ENCODE peak calls at places on chromosome 9, in eight cellular contexts. J, X, V, Z, B, R, F and O are unnamed samples.

GRCh38 chr9:4662989-4663792 is 1.1 kb downstream of the PLPP6 start:
- DNase-seq in V (no peak), Z (no peak), R (no peak), B (no peak), J (peak), F (no peak), X (no peak), O (no peak)

GRCh38 chr9:21027295-21027694 is 4.1 kb downstream of the HACD4 start:
- DNase-seq in R (no peak), X (peak), F (no peak), Z (no peak), J (peak), B (no peak), V (no peak), O (no peak)

GRCh38 chr9:134371731-134372130 is 45.5 kb downstream of the RXRA start:
- DNase-seq in R (no peak), Z (peak), X (no peak), F (peak), J (peak), B (no peak), V (no peak), O (no peak)

GRCh38 chr9:120726484-120726883 is 12.2 kb upstream of the MEGF9 start:
- DNase-seq in R (peak), B (no peak), V (no peak), F (no peak), X (no peak), J (no peak), Z (no peak), O (no peak)

GRCh38 chr9:76302947-76303550 is 91.2 kb downstream of the RFK start:
- DNase-seq in X (peak), J (peak), B (peak), R (peak), V (peak), Z (no peak), F (no peak), O (peak)

GRCh38 chr9:133540336-133541025 is 6.0 kb downstream of the ADAMTSL2 start:
- DNase-seq in J (no peak), R (peak), V (no peak), X (no peak), B (no peak), F (no peak), Z (no peak), O (no peak)

GRCh38 chr9:80157561-80157983 is 585.8 kb downstream of the TLE4 start:
- DNase-seq in J (no peak), B (no peak), Z (no peak), X (peak), F (no peak), V (no peak), R (peak), O (no peak)

GRCh38 chr9:107368696-107369095 is 85.6 kb downstream of the RAD23B start:
- DNase-seq in R (no peak), F (no peak), B (no peak), V (peak), J (no peak), X (no peak), Z (no peak), O (no peak)

GRCh38 chr9:9746826-9747225 is 866.0 kb downstream of the PTPRD start:
- DNase-seq in R (no peak), Z (no peak), F (no peak), X (no peak), B (no peak), J (no peak), V (no peak), O (no peak)

GRCh38 chr9:115944166-115944948 is 209.2 kb upstream of the PAPPA start:
- DNase-seq in V (peak), F (peak), X (peak), Z (peak), B (peak), J (peak), R (peak), O (peak)

GRCh38 chr9:96441798-96442445 is 8.0 kb upstream of the HABP4 start:
- DNase-seq in B (no peak), V (no peak), X (peak), R (peak), J (peak), Z (no peak), F (no peak), O (no peak)

GRCh38 chr9:135907006-135907434 is 326 bp downstream of the CAMSAP1 start:
- DNase-seq in Z (peak), B (no peak), R (peak), J (no peak), V (no peak), X (no peak), F (no peak), O (no peak)

GRCh38 chr9:130662927-130663257 is 1.5 kb upstream of the PRDM12 start:
- DNase-seq in Z (no peak), B (no peak), R (no peak), X (no peak), J (no peak), F (no peak), V (no peak), O (no peak)

GRCh38 chr9:95025213-95026170 is 292.0 kb downstream of the FANCC start:
- DNase-seq in B (peak), Z (peak), F (peak), X (peak), R (no peak), V (peak), J (no peak), O (no peak)

GRCh38 chr9:90099262-90099982 is 494.6 kb downstream of the GADD45G start:
- DNase-seq in F (no peak), B (no peak), R (peak), X (no peak), Z (no peak), J (peak), V (no peak), O (no peak)

GRCh38 chr9:135827301-135827700 is 80.0 kb downstream of the CAMSAP1 start:
- DNase-seq in X (no peak), F (no peak), B (no peak), V (no peak), Z (no peak), R (no peak), J (no peak), O (no peak)

GRCh38 chr9:77451507-77451906 is 196.6 kb downstream of the GNA14 start:
- DNase-seq in F (no peak), Z (no peak), X (no peak), J (peak), R (no peak), B (no peak), V (no peak), O (no peak)

GRCh38 chr9:4750021-4750673 is 9.1 kb upstream of the AK3 start:
- DNase-seq in R (peak), Z (no peak), F (no peak), X (peak), B (no peak), V (no peak), J (peak), O (no peak)

GRCh38 chr9:136061405-136061804 is 33.7 kb downstream of the NACC2 start:
- DNase-seq in V (no peak), Z (peak), X (no peak), F (peak), B (no peak), R (no peak), J (no peak), O (no peak)

GRCh38 chr9:117625154-117625553 is 79.0 kb upstream of the TLR4 start:
- DNase-seq in V (no peak), B (no peak), F (no peak), X (no peak), J (no peak), R (no peak), Z (no peak), O (no peak)

GRCh38 chr9:117616436-117616835 is 87.8 kb upstream of the TLR4 start:
- DNase-seq in X (no peak), R (no peak), B (no peak), J (no peak), V (no peak), Z (no peak), F (no peak), O (no peak)

GRCh38 chr9:117624106-117624505 is 80.1 kb upstream of the TLR4 start:
- DNase-seq in V (no peak), R (no peak), Z (no peak), X (peak), F (no peak), J (no peak), B (no peak), O (no peak)

DNA sequence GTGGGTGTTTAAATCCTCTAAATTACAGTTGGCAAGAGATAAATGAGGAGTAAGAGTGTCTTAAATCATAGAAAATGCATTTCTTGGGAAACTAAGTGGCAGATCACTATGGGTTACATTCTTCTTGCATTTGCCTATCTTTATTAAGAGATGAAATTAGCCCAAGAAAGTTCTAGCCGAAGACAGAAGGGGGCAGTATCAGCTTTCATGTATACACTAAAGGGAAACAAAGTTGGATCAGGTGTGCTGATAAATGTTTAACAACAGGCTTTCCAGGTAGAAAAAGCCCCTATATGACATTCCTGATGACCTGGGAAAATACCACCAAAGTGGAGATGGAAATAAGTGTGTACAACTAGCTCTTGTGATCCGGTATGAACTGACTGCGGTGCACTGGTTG is 81.9 kb upstream of the TLR4 start:
- DNase-seq in B (no peak), F (no peak), R (no peak), X (peak), V (no peak), J (no peak), Z (no peak), O (no peak)
- TF ChIP-seq CTCF in B (no peak), F (no peak), R (no peak), X (peak), V (peak), J (no peak), Z (no peak), O (no peak)

DNA sequence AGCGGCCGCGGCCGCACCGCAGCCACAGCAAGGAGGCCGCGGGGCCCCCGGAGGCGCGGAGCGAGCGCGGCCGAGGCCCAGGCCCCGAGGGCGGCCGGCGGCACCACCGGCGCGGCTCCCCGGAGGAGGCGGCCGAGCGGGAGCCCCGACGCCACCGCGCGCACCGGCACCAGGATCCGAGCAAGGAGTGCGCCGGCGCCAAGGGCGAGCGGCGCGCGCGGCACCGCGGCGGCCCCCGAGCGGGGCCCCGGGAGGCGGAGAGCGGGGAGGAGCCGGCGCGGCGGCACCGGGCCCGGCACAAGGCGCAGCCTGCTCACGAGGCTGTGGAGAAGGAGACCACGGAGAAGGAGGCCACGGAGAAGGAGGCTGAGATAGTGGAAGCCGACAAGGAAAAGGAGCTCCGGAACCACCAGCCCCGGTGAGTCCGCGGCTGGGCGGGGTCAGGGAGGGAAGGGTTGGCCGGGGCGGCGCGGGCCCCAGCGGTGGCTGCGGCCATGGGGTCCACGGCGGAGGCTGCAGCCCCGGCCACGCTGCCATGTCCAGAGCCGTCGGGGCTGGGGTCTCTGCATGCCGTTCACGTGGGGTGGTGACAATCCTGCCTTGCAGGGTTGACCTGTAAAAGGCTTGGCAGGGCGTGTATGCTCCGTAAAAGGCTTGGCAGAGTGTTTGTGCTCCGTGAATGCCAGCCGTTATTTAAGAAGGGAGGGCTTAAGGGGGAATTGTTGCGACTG is 146.0 kb downstream of the CACNA1B start:
- DNase-seq in X (no peak), V (no peak), F (no peak), Z (no peak), B (no peak), R (no peak), J (no peak), O (no peak)
- H3K4me3 ChIP-seq in X (no peak), V (no peak), F (no peak), Z (no peak), B (no peak), R (no peak), J (no peak), O (no peak)

GRCh38 chr9:82764270-82764669 is 298.7 kb downstream of the RASEF start:
- DNase-seq in Z (no peak), X (no peak), F (no peak), J (no peak), V (no peak), B (no peak), R (no peak), O (no peak)

GRCh38 chr9:82761911-82762310 is 301.0 kb downstream of the RASEF start:
- DNase-seq in R (no peak), F (no peak), J (no peak), Z (no peak), B (no peak), V (no peak), X (no peak), O (no peak)

GRCh38 chr9:82757921-82758320 is 305.0 kb downstream of the RASEF start:
- DNase-seq in R (no peak), V (no peak), J (peak), Z (no peak), F (no peak), X (no peak), B (no peak), O (peak)

GRCh38 chr9:82763631-82764030 is 299.3 kb downstream of the RASEF start:
- DNase-seq in F (no peak), J (peak), B (no peak), X (no peak), V (no peak), Z (no peak), R (peak), O (peak)
- TF ChIP-seq CTCF in F (no peak), J (peak), B (no peak), X (no peak), V (no peak), Z (no peak), R (no peak), O (peak)

DNA sequence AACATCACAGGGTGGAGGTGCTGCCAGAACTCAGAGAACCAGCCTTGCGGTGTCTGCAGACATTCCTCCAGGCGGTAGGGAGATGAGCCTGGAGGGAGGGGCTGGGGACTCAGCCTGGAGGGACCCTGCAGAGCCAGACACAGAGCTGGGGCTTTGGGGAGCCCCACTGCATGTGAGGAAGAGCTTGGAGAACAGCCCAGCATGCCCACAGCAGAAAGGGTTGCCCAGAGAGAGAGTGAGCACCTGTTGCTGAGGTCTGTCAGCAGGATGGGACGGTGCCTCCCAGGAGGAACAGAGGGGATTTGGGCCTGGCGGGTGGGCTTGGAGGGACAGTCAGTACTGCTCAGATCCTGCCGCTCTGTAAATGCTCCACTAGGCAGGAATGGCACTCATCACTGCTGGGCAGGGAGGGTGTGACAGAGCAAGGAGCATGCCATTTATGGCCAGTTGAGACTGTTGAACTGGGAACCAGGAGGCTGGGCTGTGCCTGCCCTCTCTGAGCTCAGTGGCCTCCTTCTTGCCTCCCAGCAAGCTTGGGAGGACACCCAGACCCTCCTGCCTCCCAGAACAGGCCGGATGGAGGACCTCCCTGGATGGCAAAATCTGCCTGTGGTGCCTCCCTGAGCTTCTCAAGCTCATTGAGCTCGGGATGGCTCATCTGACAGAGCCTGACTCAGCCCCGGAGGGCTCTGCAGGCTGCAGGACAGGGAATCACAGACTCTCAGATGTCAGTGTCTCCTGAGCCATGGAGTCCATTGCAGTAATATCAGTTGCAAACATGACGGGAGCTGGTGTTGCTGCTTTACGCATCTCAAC is 828 bp upstream of the HRCT1 start:
- DNase-seq in R (no peak), Z (no peak), B (no peak), F (no peak), J (peak), V (no peak), X (peak), O (no peak)
- H3K4me3 ChIP-seq in R (no peak), Z (no peak), B (no peak), F (peak), J (no peak), V (no peak), X (no peak), O (no peak)

GRCh38 chr9:124356745-124357390 is 58.4 kb downstream of the PSMB7 start:
- DNase-seq in R (no peak), V (no peak), X (no peak), Z (no peak), B (no peak), F (no peak), J (no peak), O (peak)

GRCh38 chr9:124358617-124359016 is 56.6 kb downstream of the PSMB7 start:
- DNase-seq in R (no peak), X (no peak), Z (no peak), F (no peak), B (no peak), V (no peak), J (no peak), O (no peak)

GRCh38 chr9:124355941-124356744 is 59.1 kb downstream of the PSMB7 start:
- DNase-seq in J (no peak), Z (no peak), F (no peak), R (no peak), X (no peak), B (no peak), V (no peak), O (no peak)

GRCh38 chr9:124359426-124359825 is 55.8 kb downstream of the PSMB7 start:
- DNase-seq in R (no peak), F (no peak), J (no peak), V (no peak), Z (no peak), X (no peak), B (no peak), O (no peak)

GRCh38 chr9:124357591-124358361 is 57.5 kb downstream of the PSMB7 start:
- DNase-seq in R (peak), F (no peak), V (peak), X (no peak), Z (no peak), B (no peak), J (no peak), O (no peak)
- TF ChIP-seq CTCF in R (peak), F (no peak), V (peak), X (peak), Z (no peak), B (no peak), J (peak), O (peak)

GRCh38 chr9:124132671-124133147 is 121.1 kb downstream of the LHX2 start:
- DNase-seq in B (no peak), X (no peak), R (no peak), V (no peak), F (no peak), Z (no peak), J (no peak), O (no peak)
- H3K4me3 ChIP-seq in B (no peak), X (no peak), R (no peak), V (no peak), F (no peak), Z (no peak), J (no peak), O (no peak)

GRCh38 chr9:12813960-12814876 is 39.4 kb downstream of the LURAP1L start:
- DNase-seq in X (peak), Z (peak), V (peak), F (peak), B (peak), J (peak), R (peak), O (peak)
- TF ChIP-seq CTCF in X (peak), Z (peak), V (peak), F (peak), B (no peak), J (peak), R (no peak), O (no peak)